ENCODE peak calls at places on chromosomes 12 and 14, in eight cellular contexts. O, B, J, W, H, P, Z and G are unnamed samples.
A peak's percentile ranks its signal among the peaks of the same experiment; 100 is the strongest.

GRCh38 chr12:30450226-30450625 is 245.4 kb downstream of the IPO8 start:
- DNase-seq in O (no peak), B (no peak), J (no peak), W (no peak), H (no peak), P (no peak), Z (no peak), G (peak; percentile 13)

GRCh38 chr12:17215754-17216153 is 609.8 kb upstream of the LMO3 start:
- DNase-seq in O (no peak), B (no peak), J (no peak), W (no peak), H (no peak), P (peak; percentile 0), Z (no peak), G (no peak)

GRCh38 chr14:97219356-97220017 is 422.3 kb downstream of the VRK1 start:
- DNase-seq in O (no peak), B (no peak), J (no peak), W (no peak), H (no peak), P (no peak), Z (peak; percentile 6), G (no peak)

GRCh38 chr12:10722502-10722904 is 620 bp downstream of the YBX3 start:
- DNase-seq in O (peak; percentile 66), B (peak; percentile 20), J (peak; percentile 18), W (no peak), H (peak; percentile 42), P (no peak), Z (peak; percentile 22), G (peak; percentile 57)

GRCh38 chr14:35211067-35211466 is 81.1 kb upstream of the PSMA6 start:
- DNase-seq in O (no peak), B (no peak), J (no peak), W (no peak), H (no peak), P (no peak), Z (no peak), G (no peak)

GRCh38 chr14:40003773-40004172 is 571.5 kb upstream of the FBXO33 start:
- DNase-seq in O (no peak), B (no peak), J (no peak), W (no peak), H (no peak), P (no peak), Z (no peak), G (no peak)

GRCh38 chr14:76133103-76133502 is 18.6 kb upstream of the GPATCH2L start:
- DNase-seq in O (no peak), B (no peak), J (no peak), W (no peak), H (peak; percentile 51), P (no peak), Z (no peak), G (peak; percentile 53)

GRCh38 chr12:41368006-41368405 is 179.9 kb downstream of the PDZRN4 start:
- DNase-seq in O (peak; percentile 7), B (no peak), J (no peak), W (no peak), H (no peak), P (peak; percentile 7), Z (no peak), G (peak; percentile 8)

GRCh38 chr12:28443337-28443736 is 253.1 kb downstream of the CCDC91 start:
- DNase-seq in O (no peak), B (no peak), J (no peak), W (no peak), H (no peak), P (no peak), Z (no peak), G (no peak)

GRCh38 chr14:58193542-58193941 is 6.4 kb upstream of the ACTR10 start:
- DNase-seq in O (no peak), B (no peak), J (no peak), W (no peak), H (no peak), P (no peak), Z (no peak), G (no peak)

GRCh38 chr14:56173360-56173922 is 55.2 kb downstream of the PELI2 start:
- DNase-seq in O (no peak), B (no peak), J (no peak), W (no peak), H (no peak), P (no peak), Z (peak; percentile 35), G (no peak)

GRCh38 chr12:130878193-130879185 is 6.6 kb downstream of the RAN start:
- DNase-seq in O (peak; percentile 38), B (no peak), J (no peak), W (no peak), H (peak; percentile 13), P (no peak), Z (no peak), G (no peak)

GRCh38 chr12:63967781-63968180 is 123.3 kb downstream of the SRGAP1 start:
- DNase-seq in O (no peak), B (no peak), J (no peak), W (no peak), H (no peak), P (no peak), Z (no peak), G (no peak)

GRCh38 chr12:24135158-24135850 is 185.8 kb upstream of the SOX5 start:
- DNase-seq in O (no peak), B (no peak), J (no peak), W (no peak), H (no peak), P (no peak), Z (no peak), G (no peak)

GRCh38 chr12:132523576-132524331 is 33.8 kb downstream of the FBRSL1 start:
- DNase-seq in O (peak; percentile 71), B (peak; percentile 44), J (peak; percentile 58), W (peak; percentile 49), H (peak; percentile 59), P (no peak), Z (peak; percentile 71), G (peak; percentile 53)

GRCh38 chr14:68894802-68895201 is 84.3 kb downstream of the ACTN1 start:
- DNase-seq in O (no peak), B (no peak), J (no peak), W (no peak), H (no peak), P (no peak), Z (no peak), G (peak; percentile 57)

GRCh38 chr12:51339750-51340149 is 6.7 kb downstream of the CELA1 start:
- DNase-seq in O (no peak), B (no peak), J (no peak), W (no peak), H (no peak), P (no peak), Z (no peak), G (no peak)

GRCh38 chr12:51678086-51678724 is 87.2 kb downstream of the SCN8A start:
- DNase-seq in O (peak; percentile 55), B (no peak), J (no peak), W (no peak), H (peak; percentile 67), P (peak; percentile 34), Z (peak; percentile 22), G (peak; percentile 72)

GRCh38 chr12:46774011-46774633 is 51.7 kb downstream of the SLC38A4 start:
- DNase-seq in O (no peak), B (no peak), J (no peak), W (no peak), H (peak; percentile 25), P (no peak), Z (no peak), G (peak; percentile 29)

GRCh38 chr12:121364657-121365265 is 12.6 kb upstream of the ANAPC5 start:
- DNase-seq in O (no peak), B (no peak), J (no peak), W (no peak), H (peak; percentile 91), P (no peak), Z (no peak), G (peak; percentile 9)

GRCh38 chr12:68129979-68130378 is 29.6 kb downstream of the IFNG start:
- DNase-seq in O (no peak), B (no peak), J (no peak), W (no peak), H (no peak), P (no peak), Z (no peak), G (no peak)

GRCh38 chr14:68890173-68890931 is 88.8 kb downstream of the ACTN1 start:
- DNase-seq in O (no peak), B (no peak), J (no peak), W (no peak), H (no peak), P (no peak), Z (no peak), G (no peak)

GRCh38 chr12:15274561-15274967 is 47.7 kb upstream of the PTPRO start:
- DNase-seq in O (peak; percentile 5), B (no peak), J (no peak), W (no peak), H (no peak), P (no peak), Z (no peak), G (peak; percentile 54)

GRCh38 chr12:101018540-101018939 is 191.5 kb downstream of the SLC5A8 start:
- DNase-seq in O (no peak), B (no peak), J (no peak), W (no peak), H (peak; percentile 95), P (peak; percentile 59), Z (no peak), G (peak; percentile 91)

GRCh38 chr14:104119119-104119699 is 19.2 kb upstream of the KIF26A start:
- DNase-seq in O (no peak), B (no peak), J (no peak), W (no peak), H (no peak), P (no peak), Z (no peak), G (no peak)

GRCh38 chr12:1505576-1505975 is 88.8 kb downstream of the FBXL14 start:
- DNase-seq in O (no peak), B (no peak), J (no peak), W (no peak), H (no peak), P (no peak), Z (no peak), G (no peak)